ENCODE peak calls at places on chromosomes 1 and 21, in ten cellular contexts. I is glutamatergic neuron; H is substantia nigra; Q is NCI-H2081; K is epithelial cell of esophagus; R is activated CD8-positive, alpha-beta T cell treated with anti-CD3 and anti-CD28 coated beads, Interleukin-2, amount 10 ng/mL, durations not matched to agents 7 days and 5 days; F is GM10248; D is T-helper 1 cell; J is HFFc6; V is iPS-NIHi11. A is an unnamed sample.

GRCh38 chr1:160101037-160101716 is 2.8 kb upstream of the IGSF8 start:
- DNase-seq in R (peak), V (peak), Q (peak), F (peak), H (peak), J (peak), I (peak), D (peak), K (peak), A (peak)

GRCh38 chr1:244112646-244113045 is 61.6 kb downstream of the ZBTB18 start:
- DNase-seq in F (no peak), V (no peak), K (no peak), H (no peak), I (no peak), R (no peak), D (no peak), J (peak), Q (no peak), A (no peak)

GRCh38 chr1:115671176-115672062 is 29.6 kb downstream of the VANGL1 start:
- DNase-seq in D (no peak), J (peak), I (no peak), R (no peak), V (no peak), K (peak), H (no peak), F (no peak), Q (peak), A (peak)

GRCh38 chr1:202105571-202106339 is 17.0 kb upstream of the GPR37L1 start:
- DNase-seq in H (no peak), Q (peak), J (peak), I (peak), K (peak), R (no peak), V (peak), F (no peak), D (no peak), A (no peak)

GRCh38 chr1:184022651-184023050 is 14.9 kb downstream of the COLGALT2 start:
- DNase-seq in Q (no peak), D (no peak), J (no peak), F (no peak), R (no peak), V (no peak), K (no peak), I (no peak), H (no peak), A (no peak)

GRCh38 chr1:179337942-179338560 is 27.7 kb upstream of the AXDND1 start:
- DNase-seq in H (no peak), Q (no peak), J (no peak), F (no peak), D (no peak), V (no peak), K (peak), R (no peak), I (no peak), A (no peak)

GRCh38 chr21:38669186-38669585 is 136.5 kb upstream of the ETS2 start:
- DNase-seq in H (no peak), K (peak), I (no peak), J (peak), V (peak), R (no peak), D (no peak), Q (no peak), F (peak), A (peak)

GRCh38 chr1:181726608-181727007 is 243.3 kb downstream of the CACNA1E start:
- DNase-seq in Q (no peak), K (no peak), D (no peak), I (no peak), R (no peak), H (no peak), J (no peak), F (no peak), V (no peak), A (no peak)

GRCh38 chr1:53619088-53619810 is 119.7 kb downstream of the GLIS1 start:
- DNase-seq in Q (no peak), J (no peak), F (no peak), H (no peak), R (no peak), K (no peak), D (no peak), I (no peak), V (no peak), A (no peak)

GRCh38 chr1:7106442-7107108 is 321.3 kb downstream of the CAMTA1 start:
- DNase-seq in R (no peak), Q (no peak), F (no peak), D (no peak), J (no peak), H (no peak), V (no peak), K (no peak), I (no peak), A (no peak)

GRCh38 chr1:89114662-89115061 is 11.3 kb downstream of the GBP2 start:
- DNase-seq in D (no peak), V (no peak), I (no peak), F (no peak), R (no peak), J (no peak), Q (no peak), K (no peak), H (no peak), A (no peak)

GRCh38 chr1:31244326-31244725 is 4.6 kb upstream of the NKAIN1 start:
- DNase-seq in H (no peak), V (no peak), K (peak), I (no peak), R (no peak), J (peak), Q (no peak), D (no peak), F (no peak), A (no peak)

GRCh38 chr1:173190101-173190895 is 16.8 kb downstream of the TNFSF4 start:
- DNase-seq in D (no peak), R (no peak), Q (peak), I (no peak), F (no peak), V (peak), H (peak), K (peak), J (peak), A (peak)

GRCh38 chr1:94334764-94335163 is 83.4 kb upstream of the ABCD3 start:
- DNase-seq in F (no peak), H (no peak), Q (no peak), R (no peak), K (no peak), I (no peak), D (no peak), V (no peak), J (no peak), A (no peak)

GRCh38 chr1:172885411-172885810 is 165.3 kb downstream of the TNFSF18 start:
- DNase-seq in V (no peak), R (no peak), I (no peak), D (no peak), J (peak), Q (no peak), F (no peak), H (no peak), K (no peak), A (no peak)

GRCh38 chr1:183460596-183460995 is 11.7 kb upstream of the SMG7 start:
- DNase-seq in R (no peak), V (no peak), J (no peak), F (no peak), D (no peak), I (no peak), Q (no peak), K (no peak), H (no peak), A (no peak)

GRCh38 chr1:246809473-246809872 is 85.3 kb downstream of the SCCPDH start:
- DNase-seq in I (no peak), F (no peak), V (no peak), K (no peak), J (no peak), H (no peak), R (no peak), Q (no peak), D (no peak), A (no peak)

GRCh38 chr1:181802466-181802865 is 259.0 kb downstream of the ZNF648 start:
- DNase-seq in K (no peak), F (no peak), R (no peak), D (no peak), I (no peak), Q (no peak), V (no peak), H (no peak), J (no peak), A (no peak)

GRCh38 chr1:160489513-160490261 is 33.4 kb downstream of the SLAMF6 start:
- DNase-seq in R (no peak), H (no peak), Q (no peak), F (no peak), K (no peak), J (no peak), D (no peak), I (no peak), V (no peak), A (no peak)

GRCh38 chr1:29318724-29319123 is 82.4 kb downstream of the PTPRU start:
- DNase-seq in I (no peak), V (no peak), Q (no peak), K (no peak), J (no peak), R (no peak), H (no peak), F (no peak), D (no peak), A (no peak)

GRCh38 chr1:160116277-160117147 is 953 bp downstream of the ATP1A2 start:
- DNase-seq in F (no peak), V (no peak), H (peak), R (no peak), J (peak), K (peak), Q (no peak), D (no peak), I (no peak), A (no peak)

GRCh38 chr21:46001821-46002681 is 20.5 kb downstream of the COL6A1 start:
- DNase-seq in F (no peak), Q (no peak), R (no peak), D (no peak), J (no peak), K (no peak), I (peak), H (no peak), V (peak), A (peak)

GRCh38 chr1:54391450-54392071 is 14.6 kb downstream of the SSBP3 start:
- DNase-seq in R (no peak), F (no peak), K (no peak), H (no peak), J (no peak), I (peak), V (no peak), Q (no peak), D (no peak), A (no peak)

GRCh38 chr1:81936838-81937237 is 136.1 kb downstream of the ADGRL2 start:
- DNase-seq in V (no peak), J (no peak), F (no peak), R (no peak), D (no peak), K (no peak), Q (no peak), I (no peak), H (no peak), A (no peak)

GRCh38 chr1:83029916-83030315 is 969.0 kb downstream of the TTLL7 start:
- DNase-seq in Q (no peak), J (no peak), I (no peak), F (no peak), D (no peak), K (no peak), R (no peak), V (no peak), H (no peak), A (no peak)

GRCh38 chr1:247209306-247209900 is 37.6 kb upstream of the ZNF124 start:
- DNase-seq in H (no peak), F (no peak), V (no peak), R (no peak), J (peak), I (peak), D (no peak), Q (no peak), K (peak), A (no peak)

GRCh38 chr1:209409786-209410185 is 173.7 kb upstream of the CAMK1G start:
- DNase-seq in R (no peak), D (no peak), K (peak), F (no peak), Q (no peak), V (no peak), H (no peak), J (peak), I (no peak), A (no peak)

GRCh38 chr1:225923692-225924555 is at the start of gene PYCR2:
- DNase-seq in K (peak), Q (peak), H (peak), R (peak), D (peak), F (peak), I (peak), J (peak), V (peak), A (peak)

GRCh38 chr21:33265664-33266049 is 510 bp upstream of the IL10RB start:
- DNase-seq in R (no peak), K (peak), J (no peak), F (peak), H (peak), Q (no peak), D (no peak), I (no peak), V (no peak), A (no peak)